ENCODE peak calls at places on chromosomes 4 and X, in ten cellular contexts. Q is activated naive CD8-positive, alpha-beta T cell treated with anti-CD3 and anti-CD28 coated beads, Interleukin-2, amount 50 U/mL, for 24 hours; A is A549; E is thoracic aorta; U is upper lobe of right lung; H is Right ventricle myocardium inferior; Z is central memory CD8-positive, alpha-beta T cell; B is activated CD8-positive, alpha-beta memory T cell treated with anti-CD3 and anti-CD28 coated beads, Interleukin-2, amount 10 ng/mL, durations not matched to agents 7 days and 5 days; I is activated CD4-positive, alpha-beta T cell treated with anti-CD3 and anti-CD28 coated beads for 36 hours; Y is lower lobe of right lung. N is an unnamed sample.

GRCh38 chrX:53280316-53280702 is 1.1 kb downstream of the IQSEC2 start:
- ATAC-seq in Q (no peak), A (peak), E (no peak), U (no peak), H (no peak), Z (no peak), B (peak), I (peak), Y (no peak), N (no peak)

GRCh38 chr4:8547108-8547911 is 32.9 kb upstream of the GPR78 start:
- ATAC-seq in Q (no peak), A (peak), E (no peak), U (peak), H (no peak), Z (no peak), B (no peak), I (peak), Y (peak), N (peak)

GRCh38 chrX:129572422-129572821 is 32.4 kb downstream of the OCRL start:
- ATAC-seq in Q (no peak), A (no peak), E (no peak), U (no peak), H (no peak), Z (no peak), B (no peak), I (no peak), Y (no peak), N (no peak)

GRCh38 chrX:39318497-39319343 is 517.5 kb downstream of the MID1IP1 start:
- ATAC-seq in Q (no peak), A (no peak), E (no peak), U (no peak), H (peak), Z (no peak), B (no peak), I (no peak), Y (no peak), N (no peak)

GRCh38 chr4:110830461-110830860 is 207.6 kb upstream of the PITX2 start:
- ATAC-seq in Q (no peak), A (no peak), E (no peak), U (no peak), H (no peak), Z (no peak), B (no peak), I (no peak), Y (no peak), N (no peak)

GRCh38 chr4:40349561-40350198 is 14.5 kb downstream of the CHRNA9 start:
- ATAC-seq in Q (peak), A (peak), E (no peak), U (no peak), H (no peak), Z (no peak), B (no peak), I (peak), Y (no peak), N (no peak)

GRCh38 chrX:97685753-97686152 is 802.0 kb downstream of the RPA4 start:
- ATAC-seq in Q (no peak), A (peak), E (no peak), U (no peak), H (no peak), Z (no peak), B (no peak), I (no peak), Y (no peak), N (peak)

GRCh38 chr4:18397681-18398080 is 376.1 kb upstream of the LCORL start:
- ATAC-seq in Q (no peak), A (no peak), E (no peak), U (no peak), H (no peak), Z (no peak), B (no peak), I (no peak), Y (no peak), N (no peak)

GRCh38 chrX:50770702-50771101 is 43.3 kb downstream of the SHROOM4 start:
- ATAC-seq in Q (no peak), A (no peak), E (no peak), U (peak), H (no peak), Z (no peak), B (no peak), I (no peak), Y (peak), N (no peak)

GRCh38 chrX:94455782-94456181 is 781.8 kb downstream of the FAM133A start:
- ATAC-seq in Q (no peak), A (no peak), E (no peak), U (no peak), H (no peak), Z (no peak), B (no peak), I (no peak), Y (no peak), N (no peak)

GRCh38 chr4:188987011-188987410 is 847.8 kb downstream of the TRIML1 start:
- ATAC-seq in Q (no peak), A (no peak), E (no peak), U (no peak), H (no peak), Z (no peak), B (no peak), I (no peak), Y (no peak), N (no peak)

GRCh38 chr4:37667197-37668100 is 18.7 kb downstream of the RELL1 start:
- ATAC-seq in Q (no peak), A (no peak), E (no peak), U (no peak), H (no peak), Z (no peak), B (no peak), I (no peak), Y (no peak), N (peak)

GRCh38 chr4:128879971-128880370 is 70.5 kb downstream of the JADE1 start:
- ATAC-seq in Q (no peak), A (no peak), E (no peak), U (no peak), H (no peak), Z (no peak), B (no peak), I (no peak), Y (no peak), N (no peak)

GRCh38 chr4:119142837-119143236 is 7.2 kb downstream of the MYOZ2 start:
- ATAC-seq in Q (no peak), A (no peak), E (no peak), U (no peak), H (no peak), Z (no peak), B (no peak), I (no peak), Y (no peak), N (no peak)

GRCh38 chrX:49878834-49879655 is at the start of gene USP27X:
- ATAC-seq in Q (peak), A (peak), E (peak), U (peak), H (peak), Z (peak), B (peak), I (peak), Y (peak), N (peak)

GRCh38 chr4:145709843-145710242 is 29.9 kb downstream of the C4orf51 start:
- ATAC-seq in Q (peak), A (peak), E (no peak), U (peak), H (no peak), Z (no peak), B (peak), I (peak), Y (no peak), N (peak)

GRCh38 chrX:96382018-96382417 is 302.6 kb upstream of the DIAPH2 start:
- ATAC-seq in Q (no peak), A (no peak), E (no peak), U (no peak), H (no peak), Z (no peak), B (no peak), I (no peak), Y (no peak), N (no peak)

GRCh38 chrX:46572295-46572936 is 1.1 kb upstream of the CHST7 start:
- ATAC-seq in Q (peak), A (no peak), E (no peak), U (no peak), H (no peak), Z (peak), B (no peak), I (peak), Y (no peak), N (no peak)

GRCh38 chrX:110383414-110383813 is 24.8 kb downstream of the RTL9 start:
- ATAC-seq in Q (no peak), A (peak), E (no peak), U (no peak), H (no peak), Z (no peak), B (no peak), I (no peak), Y (no peak), N (peak)

GRCh38 chr4:159027535-159027934 is 75.3 kb upstream of the RAPGEF2 start:
- ATAC-seq in Q (no peak), A (no peak), E (peak), U (no peak), H (no peak), Z (no peak), B (no peak), I (no peak), Y (no peak), N (no peak)

GRCh38 chr4:81493895-81494490 is 22.3 kb upstream of the RASGEF1B start:
- ATAC-seq in Q (peak), A (no peak), E (no peak), U (peak), H (no peak), Z (no peak), B (peak), I (peak), Y (peak), N (no peak)

GRCh38 chr4:119037709-119038463 is 97.7 kb upstream of the MYOZ2 start:
- ATAC-seq in Q (no peak), A (no peak), E (no peak), U (no peak), H (no peak), Z (no peak), B (peak), I (peak), Y (peak), N (no peak)

GRCh38 chr4:160213377-160213776 is 1110.5 kb downstream of the RAPGEF2 start:
- ATAC-seq in Q (no peak), A (no peak), E (no peak), U (no peak), H (no peak), Z (no peak), B (no peak), I (no peak), Y (no peak), N (no peak)

GRCh38 chrX:330726-331144 is 12.1 kb upstream of the GTPBP6 start:
- ATAC-seq in Q (no peak), A (peak), E (no peak), U (no peak), H (peak), Z (no peak), B (no peak), I (peak), Y (peak), N (no peak)

GRCh38 chrX:9677098-9677739 is 88.4 kb downstream of the GPR143 start:
- ATAC-seq in Q (peak), A (no peak), E (no peak), U (peak), H (peak), Z (peak), B (peak), I (peak), Y (peak), N (no peak)

GRCh38 chrX:155148724-155149537 is 67.3 kb upstream of the VBP1 start:
- ATAC-seq in Q (no peak), A (peak), E (no peak), U (peak), H (no peak), Z (no peak), B (no peak), I (peak), Y (no peak), N (peak)

N was measured in SK-N-SH treated with all-trans-retinoic acid at 6 μM for 48 hours.